ENCODE peak calls at places on chromosomes 12 and 14, in nine cellular contexts. E is prostate gland, P is MM.1S, X is amygdala, M is progenitor cell of endocrine pancreas, A is heart left ventricle, C is HS-5, Q is EL, W is A673. L is an unnamed sample.

GRCh38 chr14:44149597-44149996 is 357.5 kb downstream of the FSCB start:
- DNase-seq in A (no peak), Q (no peak), M (peak; percentile 30), E (no peak), C (no peak), P (peak; percentile 12), W (peak; percentile 72), X (no peak), L (no peak)

GRCh38 chr12:31783996-31784645 is 55.3 kb upstream of the AMN1 start:
- DNase-seq in P (no peak), W (peak; percentile 21), E (no peak), M (no peak), Q (no peak), X (no peak), A (no peak), C (no peak), L (no peak)

GRCh38 chr12:82555699-82556098 is 131.0 kb upstream of the TMTC2 start:
- DNase-seq in Q (no peak), M (no peak), P (no peak), X (no peak), A (no peak), C (no peak), W (no peak), E (no peak), L (no peak)

GRCh38 chr12:98355322-98355721 is 160.1 kb upstream of the TMPO start:
- DNase-seq in X (no peak), E (no peak), Q (peak; percentile 68), W (no peak), P (no peak), C (peak; percentile 57), M (no peak), A (no peak), L (no peak)

GRCh38 chr14:100994082-100994481 is 90.6 kb upstream of the RTL1 start:
- DNase-seq in W (no peak), X (no peak), P (no peak), A (no peak), C (no peak), M (no peak), E (no peak), Q (peak; percentile 46), L (no peak)

GRCh38 chr14:77246784-77247183 is 24.2 kb downstream of the NGB start:
- DNase-seq in C (no peak), X (no peak), Q (no peak), P (no peak), M (no peak), E (no peak), W (no peak), A (no peak), L (no peak)

GRCh38 chr12:51389302-51389999 is 1.8 kb downstream of the GALNT6 start:
- DNase-seq in A (no peak), W (no peak), P (no peak), M (no peak), Q (peak; percentile 73), E (no peak), C (no peak), X (no peak), L (no peak)

GRCh38 chr14:103657466-103657865 is 28.5 kb downstream of the KLC1 start:
- DNase-seq in M (no peak), A (peak; percentile 57), C (peak; percentile 50), Q (peak; percentile 84), W (no peak), X (no peak), E (no peak), P (no peak), L (no peak)

GRCh38 chr12:131087302-131087818 is 133.7 kb downstream of the ADGRD1 start:
- DNase-seq in E (no peak), C (no peak), P (no peak), X (no peak), M (peak; percentile 6), W (no peak), Q (no peak), A (no peak), L (peak; percentile 10)

L was measured in tibial nerve.